ENCODE peak calls at places on chromosomes 2 and 18, in six cellular contexts. F is A549, J is K562, W is H1, C is endothelial cell of umbilical vein, V is HepG2. G is an unnamed sample.
A peak's percentile ranks its signal among the peaks of the same experiment; 100 is the strongest.

GRCh38 chr2:168500516-168500915 is 44.4 kb downstream of the CERS6 start:
- DNase-seq in J (no peak), V (no peak), F (no peak), W (no peak), C (no peak), G (no peak)

GRCh38 chr2:197576631-197577030 is 60.8 kb downstream of the MOB4 start:
- DNase-seq in V (peak; percentile 18), J (no peak), W (no peak), C (peak; percentile 6), F (peak; percentile 24), G (no peak)

GRCh38 chr2:9333591-9334171 is 89.6 kb downstream of the ITGB1BP1 start:
- DNase-seq in V (peak; percentile 84), C (peak; percentile 84), J (peak; percentile 52), F (peak; percentile 70), W (peak; percentile 21), G (peak; percentile 34)

GRCh38 chr2:16154061-16154460 is 213.7 kb downstream of the MYCN start:
- DNase-seq in W (no peak), V (no peak), F (no peak), J (no peak), C (no peak), G (no peak)

GRCh38 chr2:232634319-232635150 is 1.1 kb downstream of the EFHD1 start:
- DNase-seq in F (no peak), W (no peak), J (no peak), C (no peak), V (no peak), G (peak; percentile 32)

GRCh38 chr2:109545828-109546713 is 67.7 kb downstream of the SEPTIN10 start:
- DNase-seq in W (peak; percentile 29), F (peak; percentile 24), V (peak; percentile 63), C (peak; percentile 80), J (peak; percentile 40), G (peak; percentile 67)

GRCh38 chr2:150389487-150389886 is 98.0 kb downstream of the RND3 start:
- DNase-seq in J (no peak), F (no peak), C (no peak), W (no peak), V (no peak), G (no peak)

GRCh38 chr2:40470817-40471809 is 19.2 kb upstream of the SLC8A1 start:
- DNase-seq in V (no peak), F (no peak), W (no peak), C (peak; percentile 24), J (no peak), G (no peak)

GRCh38 chr2:196808281-196808680 is 874 bp downstream of the C2orf66 start:
- DNase-seq in F (no peak), V (no peak), C (peak; percentile 45), J (no peak), W (no peak), G (no peak)

GRCh38 chr2:23541453-23542334 is 156.7 kb downstream of the KLHL29 start:
- DNase-seq in V (no peak), F (no peak), J (no peak), W (no peak), C (no peak), G (no peak)

GRCh38 chr18:32018331-32019250 is at the start of gene RNF125:
- DNase-seq in F (peak; percentile 39), J (peak; percentile 86), V (peak; percentile 5), C (peak; percentile 69), W (peak; percentile 78), G (peak; percentile 89)

GRCh38 chr2:37718515-37719161 is 47.2 kb upstream of the CDC42EP3 start:
- DNase-seq in J (peak; percentile 45), V (no peak), C (no peak), W (no peak), F (no peak), G (no peak)

GRCh38 chr18:60404686-60405085 is 32.1 kb upstream of the MC4R start:
- DNase-seq in V (no peak), J (no peak), C (no peak), W (no peak), F (no peak), G (no peak)

GRCh38 chr2:121121661-121122060 is 163.3 kb downstream of the TFCP2L1 start:
- DNase-seq in J (no peak), C (no peak), F (no peak), V (no peak), W (no peak), G (no peak)

GRCh38 chr2:236998250-236998649 is 87.4 kb upstream of the COPS8 start:
- DNase-seq in C (peak; percentile 88), W (no peak), V (no peak), F (no peak), J (no peak), G (no peak)

GRCh38 chr2:192292478-192292877 is 97.7 kb upstream of the TMEFF2 start:
- DNase-seq in J (no peak), F (no peak), W (no peak), C (no peak), V (no peak), G (no peak)

GRCh38 chr18:73153271-73153670 is 285.5 kb upstream of the NETO1 start:
- DNase-seq in C (no peak), V (no peak), J (no peak), W (no peak), F (no peak), G (no peak)

GRCh38 chr2:104408266-104408665 is 445.6 kb upstream of the POU3F3 start:
- DNase-seq in V (no peak), W (no peak), C (no peak), J (no peak), F (no peak), G (no peak)

GRCh38 chr2:33210626-33211025 is 263.9 kb downstream of the LTBP1 start:
- DNase-seq in V (no peak), J (no peak), F (peak; percentile 49), W (no peak), C (peak; percentile 94), G (no peak)

GRCh38 chr2:208265371-208265806 is 666 bp upstream of the PIKFYVE start:
- DNase-seq in W (no peak), V (peak; percentile 30), C (no peak), J (peak; percentile 20), F (peak; percentile 15), G (peak; percentile 15)

GRCh38 chr2:72010647-72011355 is 136.9 kb downstream of the CYP26B1 start:
- DNase-seq in C (no peak), W (no peak), V (no peak), J (no peak), F (no peak), G (no peak)

GRCh38 chr2:203567786-203568185 is 32.7 kb upstream of the RAPH1 start:
- DNase-seq in C (no peak), F (no peak), W (no peak), V (no peak), J (no peak), G (no peak)

GRCh38 chr2:86704482-86704971 is 15.6 kb upstream of the RMND5A start:
- DNase-seq in C (peak; percentile 77), F (peak; percentile 69), W (no peak), J (no peak), V (peak; percentile 70), G (no peak)
- TF ChIP-seq JUN in C (peak; percentile 60), F (no peak), W (no peak), J (no peak), V (no peak), G (no peak)

GRCh38 chr2:68294187-68294586 is 25.6 kb downstream of the CNRIP1 start:
- DNase-seq in W (no peak), C (no peak), V (no peak), F (no peak), J (no peak), G (no peak)

GRCh38 chr2:68290825-68291224 is 28.9 kb downstream of the CNRIP1 start:
- DNase-seq in J (no peak), F (no peak), C (no peak), V (no peak), W (no peak), G (no peak)

GRCh38 chr2:68291317-68291716 is 28.4 kb downstream of the CNRIP1 start:
- DNase-seq in J (no peak), F (no peak), V (no peak), W (no peak), C (no peak), G (no peak)

GRCh38 chr2:68293024-68293423 is 26.7 kb downstream of the CNRIP1 start:
- DNase-seq in F (no peak), V (no peak), W (no peak), J (no peak), C (no peak), G (no peak)

DNA sequence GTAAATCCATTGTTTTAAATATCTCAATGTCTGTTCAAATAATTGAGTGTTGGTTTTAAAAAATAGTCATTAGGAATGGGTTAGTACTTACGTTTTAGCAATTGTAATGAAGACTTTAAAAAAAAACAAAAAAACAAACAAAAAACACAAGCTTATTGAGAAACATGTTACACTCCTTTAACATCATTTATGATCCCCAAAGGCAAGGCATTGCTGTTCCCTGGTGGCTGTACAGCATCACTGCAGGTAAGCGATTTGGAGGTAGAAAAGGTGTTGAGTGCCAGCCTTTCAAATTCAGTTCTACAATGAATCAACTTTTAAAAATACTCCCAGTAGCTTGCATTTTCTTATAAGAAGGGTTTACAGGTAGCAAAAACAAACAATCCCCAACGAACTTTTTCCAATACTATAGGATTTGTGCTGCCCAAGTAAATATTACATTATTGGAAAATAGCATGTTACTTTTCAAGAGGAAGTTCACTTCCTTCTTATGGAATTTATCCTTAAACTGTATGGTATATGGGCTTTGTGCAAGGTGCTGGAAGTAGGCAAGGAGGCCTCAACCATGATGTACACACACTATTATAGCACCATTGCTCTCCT is 27.5 kb downstream of the CNRIP1 start:
- DNase-seq in F (peak; percentile 34), C (peak; percentile 11), W (no peak), V (peak; percentile 45), J (peak; percentile 45), G (no peak)
- TF ChIP-seq JUN in F (no peak), C (no peak), W (no peak), V (no peak), J (no peak), G (no peak)

GRCh38 chr18:49988101-49988500 is 174.8 kb upstream of the ACAA2 start:
- DNase-seq in F (no peak), J (no peak), W (no peak), V (no peak), C (no peak), G (no peak)
- TF ChIP-seq JUN in F (no peak), J (no peak), W (no peak), V (no peak), C (no peak), G (no peak)

GRCh38 chr2:167249197-167249596 is 360.9 kb downstream of the XIRP2 start:
- DNase-seq in C (no peak), J (no peak), F (no peak), V (no peak), W (no peak), G (no peak)
- TF ChIP-seq JUN in C (no peak), J (no peak), F (no peak), V (no peak), W (no peak), G (no peak)